ENCODE peak calls at places on chromosomes 2 and 18, in ten cellular contexts. C is GOT3; M is iris pigment epithelial cell; V is myocyte; W is nucleus accumbens; R is AG09309; A is SJSA1; T is RPMI8226; B is effector memory CD4-positive, alpha-beta T cell; G is stimulated activated CD8-positive, alpha-beta memory T cell treated with anti-CD3 and anti-CD28 coated beads, Interleukin-12 subunit alpha, Interleukin-12 subunit beta, amount 100 ng/mL, for 1 hour. Z is an unnamed sample.

GRCh38 chr18:4203525-4203924 is 251.6 kb downstream of the DLGAP1 start:
- DNase-seq in R (no peak), B (no peak), G (no peak), T (no peak), C (no peak), W (no peak), M (no peak), A (no peak), V (no peak), Z (no peak)

GRCh38 chr2:105755895-105756294 is 11.2 kb downstream of the NCK2 start:
- DNase-seq in B (no peak), R (no peak), C (no peak), A (no peak), G (no peak), W (no peak), V (no peak), T (no peak), M (no peak), Z (no peak)

GRCh38 chr18:46281185-46282176 is 177.3 kb downstream of the HAUS1 start:
- DNase-seq in G (peak), T (peak), A (peak), C (peak), R (peak), V (peak), B (peak), W (peak), M (peak), Z (peak)

GRCh38 chr2:222982010-222982908 is 69.7 kb upstream of the KCNE4 start:
- DNase-seq in B (no peak), W (peak), V (peak), C (no peak), R (peak), T (no peak), A (peak), G (no peak), M (peak), Z (no peak)

GRCh38 chr2:4873328-4873727 is 818.9 kb upstream of the SOX11 start:
- DNase-seq in M (no peak), T (no peak), B (no peak), A (no peak), G (no peak), V (no peak), R (no peak), W (no peak), C (no peak), Z (no peak)

GRCh38 chr18:8496186-8496585 is 113.1 kb upstream of the RAB12 start:
- DNase-seq in M (peak), R (no peak), G (no peak), B (no peak), W (no peak), C (no peak), T (no peak), V (no peak), A (peak), Z (no peak)

GRCh38 chr18:70221156-70221910 is 15.8 kb upstream of the RTTN start:
- DNase-seq in M (no peak), A (no peak), T (no peak), G (no peak), V (peak), C (no peak), W (no peak), R (no peak), B (no peak), Z (no peak)

GRCh38 chr2:101057051-101057933 is 55.2 kb downstream of the RPL31 start:
- DNase-seq in B (no peak), V (no peak), W (no peak), A (no peak), M (no peak), R (no peak), C (no peak), G (no peak), T (no peak), Z (no peak)

GRCh38 chr2:20171445-20171977 is 53.4 kb downstream of the SDC1 start:
- DNase-seq in R (no peak), T (no peak), G (no peak), B (no peak), V (no peak), C (no peak), A (no peak), W (no peak), M (no peak), Z (no peak)

Z was measured in effector CD4-positive, alpha-beta T cell.